ENCODE peak calls at places on chromosomes 2 and 18, in six cellular contexts. Z is sigmoid colon, I is esophagus squamous epithelium, W is lower leg skin, J is uterus, N is NB4. V is an unnamed sample.

GRCh38 chr2:224982910-224983688 is 59.2 kb downstream of the DOCK10 start:
- DNase-seq in Z (no peak), I (no peak), W (no peak), J (no peak), N (no peak), V (no peak)

GRCh38 chr2:102514061-102514785 is 41.2 kb downstream of the SLC9A4 start:
- DNase-seq in Z (no peak), I (no peak), W (peak), J (no peak), N (peak), V (no peak)

GRCh38 chr2:240465765-240466578 is 30.5 kb downstream of the GPC1 start:
- DNase-seq in Z (peak), I (no peak), W (no peak), J (peak), N (no peak), V (peak)

GRCh38 chr18:3710712-3711269 is 260.8 kb downstream of the TGIF1 start:
- DNase-seq in Z (no peak), I (no peak), W (peak), J (no peak), N (peak), V (no peak)

GRCh38 chr2:242038166-242038927 is 168.8 kb downstream of the RTP5 start:
- DNase-seq in Z (peak), I (no peak), W (no peak), J (no peak), N (no peak), V (peak)

GRCh38 chr2:41400057-41400665 is 647.7 kb upstream of the PKDCC start:
- DNase-seq in Z (no peak), I (no peak), W (no peak), J (no peak), N (peak), V (no peak)

GRCh38 chr2:206160124-206160806 is 570 bp downstream of the EEF1B2 start:
- DNase-seq in Z (no peak), I (no peak), W (no peak), J (no peak), N (peak), V (peak)

GRCh38 chr2:131641414-131642206 is 113.9 kb downstream of the CCDC74A start:
- DNase-seq in Z (no peak), I (no peak), W (no peak), J (no peak), N (peak), V (no peak)

GRCh38 chr18:23033079-23033478 is 100.0 kb downstream of the RBBP8 start:
- DNase-seq in Z (no peak), I (no peak), W (no peak), J (no peak), N (no peak), V (no peak)

GRCh38 chr18:6938003-6938402 is 179.6 kb downstream of the LAMA1 start:
- DNase-seq in Z (no peak), I (no peak), W (no peak), J (no peak), N (no peak), V (no peak)

GRCh38 chr18:44880170-44880569 is 199.5 kb downstream of the SETBP1 start:
- DNase-seq in Z (no peak), I (no peak), W (no peak), J (no peak), N (no peak), V (no peak)

GRCh38 chr18:5519448-5520362 is 24.1 kb downstream of the EPB41L3 start:
- DNase-seq in Z (no peak), I (no peak), W (no peak), J (no peak), N (no peak), V (no peak)

GRCh38 chr2:136207030-136207623 is 89.2 kb upstream of the CXCR4 start:
- DNase-seq in Z (no peak), I (no peak), W (peak), J (no peak), N (peak), V (peak)

GRCh38 chr2:78644849-78645248 is 380.7 kb upstream of the REG3G start:
- DNase-seq in Z (no peak), I (no peak), W (no peak), J (no peak), N (no peak), V (no peak)

GRCh38 chr2:42105330-42106256 is 57.8 kb downstream of the PKDCC start:
- DNase-seq in Z (no peak), I (peak), W (no peak), J (no peak), N (peak), V (no peak)

GRCh38 chr2:72778410-72778809 is 47.4 kb downstream of the EXOC6B start:
- DNase-seq in Z (no peak), I (no peak), W (no peak), J (no peak), N (no peak), V (no peak)

GRCh38 chr2:138877421-138877820 is 97.2 kb upstream of the NXPH2 start:
- DNase-seq in Z (no peak), I (no peak), W (no peak), J (no peak), N (no peak), V (no peak)

GRCh38 chr2:4662161-4662779 is 958.9 kb downstream of the DCDC2C start:
- DNase-seq in Z (no peak), I (no peak), W (no peak), J (no peak), N (no peak), V (no peak)

GRCh38 chr18:24544141-24544498 is 83.7 kb downstream of the HRH4 start:
- DNase-seq in Z (no peak), I (no peak), W (no peak), J (no peak), N (peak), V (no peak)

GRCh38 chr18:50286391-50287027 is 983 bp downstream of the CXXC1 start:
- DNase-seq in Z (peak), I (no peak), W (no peak), J (no peak), N (no peak), V (no peak)

GRCh38 chr18:50285631-50286321 is 1.7 kb downstream of the CXXC1 start:
- DNase-seq in Z (peak), I (no peak), W (no peak), J (no peak), N (no peak), V (no peak)

GRCh38 chr18:50287028-50287440 is 458 bp downstream of the CXXC1 start:
- DNase-seq in Z (peak), I (no peak), W (no peak), J (peak), N (no peak), V (no peak)

GRCh38 chr18:50289103-50289433 is 1.6 kb upstream of the CXXC1 start:
- DNase-seq in Z (peak), I (no peak), W (no peak), J (no peak), N (no peak), V (no peak)

DNA sequence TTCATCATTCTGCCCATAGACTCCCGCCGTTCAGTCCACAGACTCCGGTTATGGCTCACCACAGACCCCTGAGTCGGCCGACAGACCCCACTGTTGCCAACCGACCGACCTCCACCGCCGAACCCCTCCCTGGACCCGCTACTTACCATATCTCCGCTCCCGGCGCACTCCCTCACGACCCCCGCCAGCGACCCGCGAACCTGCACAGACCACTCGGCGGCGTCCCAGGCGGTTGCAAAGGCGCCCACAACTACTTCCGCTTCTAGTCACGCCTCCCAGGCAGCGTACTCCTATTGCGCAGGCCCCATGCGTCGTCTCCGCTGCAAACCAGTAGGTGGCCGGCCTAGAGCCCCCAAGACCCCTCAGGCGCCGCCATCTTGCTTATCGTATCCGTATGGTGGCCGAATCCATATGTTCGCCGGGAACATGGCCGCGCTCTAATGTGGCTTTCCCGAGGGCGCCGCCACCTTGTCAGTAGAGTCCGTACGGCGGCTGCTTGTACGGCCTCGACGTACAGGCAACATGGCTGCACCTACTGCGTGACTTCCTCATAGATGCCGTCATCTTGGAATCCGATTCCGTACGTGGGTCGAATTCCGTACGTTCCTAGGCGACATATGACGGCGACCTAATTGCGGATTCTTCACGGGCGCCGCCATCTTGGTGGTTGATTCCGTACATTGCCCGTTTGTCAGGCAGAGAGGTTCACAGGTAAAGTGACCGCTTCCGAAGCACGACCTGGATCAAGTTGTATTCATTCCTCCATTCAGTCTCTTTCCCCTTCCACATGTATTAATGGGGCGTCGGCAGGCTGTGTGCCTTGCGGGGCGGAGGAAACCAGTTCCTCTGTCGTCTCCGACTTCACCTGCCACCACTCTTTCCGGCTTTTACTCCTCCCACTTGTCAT is at the start of gene CXXC1:
- DNase-seq in Z (peak), I (peak), W (peak), J (peak), N (peak), V (peak)
- TF ChIP-seq POLR2A in Z (no peak), I (peak), W (no peak), J (peak), N (peak), V (no peak)

GRCh38 chr2:65116645-65117044 is 13.3 kb downstream of the RAB1A start:
- DNase-seq in Z (no peak), I (no peak), W (no peak), J (no peak), N (peak), V (no peak)

GRCh38 chr2:65122313-65122712 is 7.6 kb downstream of the RAB1A start:
- DNase-seq in Z (no peak), I (no peak), W (no peak), J (no peak), N (no peak), V (no peak)

DNA sequence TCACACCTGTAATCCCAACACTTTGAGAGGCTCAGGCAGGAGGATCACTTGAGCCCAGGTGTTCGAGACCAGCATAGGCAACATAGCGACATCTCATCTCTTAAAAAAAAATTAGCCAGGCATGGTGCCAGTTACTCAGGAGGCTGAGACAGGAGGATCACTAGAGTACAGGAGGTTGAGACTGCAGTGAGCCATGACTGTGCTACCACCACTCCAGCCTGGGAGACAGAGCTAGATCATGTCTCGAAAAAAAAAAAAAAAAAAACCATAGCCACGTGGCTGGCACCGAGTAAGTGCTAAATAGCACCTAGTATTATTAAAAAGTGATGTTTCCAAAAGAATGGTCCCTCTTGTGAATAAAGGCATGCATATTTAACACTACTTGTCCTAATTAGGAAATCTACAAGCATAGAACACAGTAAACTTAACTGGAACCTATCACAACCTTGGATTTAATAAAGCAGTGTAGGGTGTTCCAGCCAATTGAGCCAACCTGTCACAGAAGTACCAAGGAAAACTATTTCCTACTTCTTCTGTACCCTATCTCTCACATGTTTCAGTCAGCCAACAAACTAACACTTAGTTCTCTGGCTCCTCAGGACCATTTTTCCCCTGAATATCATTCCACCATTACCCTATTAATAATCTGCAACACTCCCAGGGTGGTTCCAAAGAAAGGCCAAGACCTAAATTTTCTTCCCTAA is 8.8 kb downstream of the RAB1A start:
- DNase-seq in Z (no peak), I (no peak), W (no peak), J (no peak), N (no peak), V (no peak)
- TF ChIP-seq POLR2A in Z (no peak), I (no peak), W (no peak), J (no peak), N (no peak), V (no peak)

GRCh38 chr2:175686002-175686401 is 316.1 kb downstream of the LNPK start:
- DNase-seq in Z (no peak), I (no peak), W (no peak), J (no peak), N (no peak), V (no peak)

GRCh38 chr2:175684466-175684865 is 317.6 kb downstream of the LNPK start:
- DNase-seq in Z (no peak), I (no peak), W (no peak), J (no peak), N (no peak), V (no peak)

GRCh38 chr2:175688241-175688640 is 313.8 kb downstream of the LNPK start:
- DNase-seq in Z (no peak), I (no peak), W (no peak), J (no peak), N (no peak), V (no peak)

GRCh38 chr2:175687465-175687864 is 314.6 kb downstream of the LNPK start:
- DNase-seq in Z (no peak), I (no peak), W (no peak), J (no peak), N (no peak), V (no peak)

GRCh38 chr2:175690113-175690716 is 311.9 kb downstream of the LNPK start:
- DNase-seq in Z (no peak), I (no peak), W (peak), J (no peak), N (peak), V (no peak)
- TF ChIP-seq POLR2A in Z (no peak), I (no peak), W (no peak), J (no peak), N (no peak), V (no peak)

GRCh38 chr2:111167238-111168162 is 46.8 kb downstream of the BCL2L11 start:
- DNase-seq in Z (no peak), I (no peak), W (no peak), J (no peak), N (peak), V (no peak)
- TF ChIP-seq POLR2A in Z (no peak), I (no peak), W (no peak), J (no peak), N (no peak), V (no peak)

DNA sequence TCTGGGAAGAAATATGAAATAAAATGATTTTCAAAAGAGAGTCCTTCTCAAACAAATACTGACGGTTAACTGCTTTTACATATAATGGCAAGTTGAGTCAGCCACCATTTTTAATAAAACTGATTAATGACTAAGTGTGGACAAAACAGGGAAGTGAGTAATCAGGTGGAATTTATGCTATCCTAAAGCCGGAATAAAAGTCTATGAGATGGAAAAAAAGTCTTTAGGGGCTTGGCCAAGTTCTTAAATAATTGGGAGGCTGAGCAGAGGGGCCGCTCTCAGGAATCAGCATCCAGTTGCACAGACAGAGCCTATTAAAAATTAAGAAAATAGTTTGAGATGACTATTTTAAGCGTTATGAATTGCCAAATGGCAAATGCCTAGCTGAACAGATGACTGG is 58.6 kb upstream of the AFF3 start:
- DNase-seq in Z (no peak), I (no peak), W (no peak), J (no peak), N (no peak), V (no peak)
- TF ChIP-seq POLR2A in Z (no peak), I (no peak), W (no peak), J (no peak), N (no peak), V (no peak)

DNA sequence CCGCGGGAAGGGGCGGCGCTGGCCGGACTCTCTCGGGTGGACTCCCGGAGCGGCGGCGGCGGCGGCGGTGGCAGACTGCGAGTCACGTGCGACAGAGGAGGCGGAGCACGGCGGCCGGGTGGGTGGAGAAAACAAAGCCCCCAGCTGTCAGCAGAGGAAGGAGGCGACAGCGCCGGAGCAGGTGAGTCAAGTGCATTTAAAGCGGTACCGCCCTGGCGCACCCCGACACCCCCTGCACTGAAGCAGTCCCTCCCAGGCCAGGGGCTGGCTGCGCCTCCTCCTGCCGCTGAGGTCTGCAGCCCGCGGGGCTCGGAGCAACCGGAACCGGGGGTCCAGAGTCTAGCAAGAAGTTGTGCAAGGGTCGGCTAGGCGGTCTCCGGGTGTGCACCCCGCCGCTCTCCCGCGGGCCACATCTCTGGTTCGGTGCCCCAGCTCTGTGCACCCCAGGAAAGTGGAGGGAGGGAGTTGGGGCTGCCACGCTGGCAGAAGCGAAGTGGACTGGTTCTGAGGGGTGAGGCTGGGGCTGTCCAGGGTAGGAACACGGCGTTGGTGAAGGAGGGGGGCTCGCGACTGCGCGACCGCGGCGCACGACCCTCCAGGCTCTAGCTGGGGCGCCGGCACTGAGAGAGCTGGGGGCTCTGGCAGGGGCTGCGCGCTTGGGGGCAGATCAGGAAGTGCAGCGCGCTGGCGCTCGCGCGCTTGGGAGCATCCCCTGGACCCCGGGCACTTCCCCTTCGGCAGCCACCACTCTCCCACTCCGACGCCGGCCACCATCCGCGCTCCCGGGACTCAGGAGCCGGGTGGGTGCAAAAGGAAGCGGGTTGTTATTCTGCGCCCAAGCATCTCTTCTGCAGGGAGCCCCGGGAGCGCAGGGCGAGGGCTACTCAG is 64.1 kb upstream of the MAPRE2 start:
- DNase-seq in Z (peak), I (peak), W (peak), J (peak), N (peak), V (peak)
- TF ChIP-seq POLR2A in Z (no peak), I (no peak), W (no peak), J (no peak), N (no peak), V (no peak)

GRCh38 chr2:61538179-61538919 is at the start of gene XPO1:
- DNase-seq in Z (peak), I (peak), W (peak), J (peak), N (peak), V (peak)
- TF ChIP-seq POLR2A in Z (peak), I (peak), W (no peak), J (peak), N (peak), V (peak)

DNA sequence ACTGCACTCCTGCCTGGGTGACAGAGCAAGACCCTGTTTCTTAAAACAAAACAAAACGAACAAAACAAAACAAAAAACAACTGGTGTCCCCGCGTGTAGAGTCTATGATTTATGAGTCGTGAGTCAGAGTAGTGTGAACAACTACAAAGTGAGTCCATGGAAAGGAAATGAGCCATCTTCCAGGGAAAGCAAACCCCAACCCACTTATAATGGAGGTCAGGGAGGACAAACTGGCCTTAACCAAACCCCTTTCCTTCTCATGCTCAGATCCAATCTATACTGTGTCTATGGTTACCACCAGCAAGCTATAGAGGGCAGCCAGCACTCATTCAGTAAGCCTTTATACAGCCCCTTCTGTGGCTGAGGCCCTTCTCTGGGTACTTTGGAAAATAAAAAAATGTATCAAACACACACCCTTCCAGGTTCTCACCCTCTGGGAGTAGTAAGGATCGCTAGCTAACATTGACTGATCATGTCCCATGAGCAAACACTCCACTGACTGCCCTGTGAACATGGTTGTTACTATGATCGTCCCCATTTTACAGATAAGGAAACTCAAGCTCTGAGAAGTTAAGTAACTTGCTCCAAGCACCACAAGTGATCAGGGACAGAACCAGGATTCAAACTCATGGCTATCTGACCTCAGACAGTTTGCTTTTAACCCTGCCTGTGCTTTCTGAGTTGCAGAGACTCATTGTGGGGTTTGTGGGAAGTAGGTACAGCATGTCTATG is 24.7 kb upstream of the COLEC12 start:
- DNase-seq in Z (no peak), I (no peak), W (no peak), J (no peak), N (no peak), V (no peak)
- TF ChIP-seq POLR2A in Z (no peak), I (no peak), W (no peak), J (no peak), N (no peak), V (no peak)

V was measured in upper lobe of left lung.